ENCODE peak calls at places on chromosomes 7 and 10, in nine cellular contexts. One of them, this sample, is unnamed.

GRCh38 chr7:24936121-24936824 is 43.7 kb downstream of the OSBPL3 start:
- DNase-seq in gastrocnemius medialis: no peak
- DNase-seq in prostate gland: no peak
- DNase-seq in heart left ventricle: no peak
- DNase-seq in A549: no peak
- DNase-seq in transverse colon: no peak
- DNase-seq in IMR-90: peak; percentile 62
- DNase-seq in right lobe of liver: no peak
- DNase-seq in HepG2: no peak
- DNase-seq in this sample: no peak

GRCh38 chr10:86366033-86366901 is at the start of gene GRID1:
- DNase-seq in gastrocnemius medialis: peak; percentile 9
- DNase-seq in IMR-90: no peak
- DNase-seq in prostate gland: peak; percentile 42
- DNase-seq in right lobe of liver: peak; percentile 57
- DNase-seq in heart left ventricle: no peak
- DNase-seq in HepG2: no peak
- DNase-seq in transverse colon: no peak
- DNase-seq in A549: no peak
- DNase-seq in this sample: peak; percentile 55

GRCh38 chr7:18505870-18506460 is 10.4 kb downstream of the HDAC9 start:
- DNase-seq in gastrocnemius medialis: peak; percentile 43
- DNase-seq in prostate gland: no peak
- DNase-seq in IMR-90: peak; percentile 76
- DNase-seq in A549: no peak
- DNase-seq in right lobe of liver: no peak
- DNase-seq in transverse colon: no peak
- DNase-seq in HepG2: no peak
- DNase-seq in heart left ventricle: no peak
- DNase-seq in this sample: no peak

GRCh38 chr7:73865738-73866445 is 4.9 kb downstream of the TMEM270 start:
- DNase-seq in gastrocnemius medialis: no peak
- DNase-seq in right lobe of liver: no peak
- DNase-seq in prostate gland: peak; percentile 24
- DNase-seq in HepG2: peak; percentile 34
- DNase-seq in IMR-90: peak; percentile 63
- DNase-seq in heart left ventricle: peak; percentile 57
- DNase-seq in A549: peak; percentile 63
- DNase-seq in transverse colon: peak; percentile 37
- DNase-seq in this sample: peak; percentile 72

GRCh38 chr7:138512885-138513284 is 52.8 kb downstream of the TRIM24 start:
- DNase-seq in transverse colon: no peak
- DNase-seq in A549: no peak
- DNase-seq in HepG2: no peak
- DNase-seq in IMR-90: no peak
- DNase-seq in heart left ventricle: no peak
- DNase-seq in right lobe of liver: peak; percentile 62
- DNase-seq in prostate gland: no peak
- DNase-seq in gastrocnemius medialis: no peak
- DNase-seq in this sample: no peak

GRCh38 chr7:128157906-128158305 is 83.2 kb upstream of the LEP start:
- DNase-seq in gastrocnemius medialis: no peak
- DNase-seq in right lobe of liver: no peak
- DNase-seq in prostate gland: no peak
- DNase-seq in transverse colon: no peak
- DNase-seq in HepG2: no peak
- DNase-seq in A549: no peak
- DNase-seq in IMR-90: no peak
- DNase-seq in heart left ventricle: no peak
- DNase-seq in this sample: no peak

GRCh38 chr7:132655071-132655761 is 78.9 kb upstream of the PLXNA4 start:
- DNase-seq in A549: no peak
- DNase-seq in prostate gland: peak; percentile 5
- DNase-seq in transverse colon: peak; percentile 50
- DNase-seq in gastrocnemius medialis: peak; percentile 44
- DNase-seq in right lobe of liver: peak; percentile 63
- DNase-seq in HepG2: no peak
- DNase-seq in heart left ventricle: peak; percentile 61
- DNase-seq in IMR-90: no peak
- DNase-seq in this sample: peak; percentile 99

GRCh38 chr7:41035788-41036187 is 667.1 kb downstream of the INHBA start:
- DNase-seq in prostate gland: no peak
- DNase-seq in heart left ventricle: no peak
- DNase-seq in transverse colon: no peak
- DNase-seq in IMR-90: no peak
- DNase-seq in HepG2: no peak
- DNase-seq in A549: no peak
- DNase-seq in right lobe of liver: no peak
- DNase-seq in gastrocnemius medialis: no peak
- DNase-seq in this sample: peak; percentile 14

DNA sequence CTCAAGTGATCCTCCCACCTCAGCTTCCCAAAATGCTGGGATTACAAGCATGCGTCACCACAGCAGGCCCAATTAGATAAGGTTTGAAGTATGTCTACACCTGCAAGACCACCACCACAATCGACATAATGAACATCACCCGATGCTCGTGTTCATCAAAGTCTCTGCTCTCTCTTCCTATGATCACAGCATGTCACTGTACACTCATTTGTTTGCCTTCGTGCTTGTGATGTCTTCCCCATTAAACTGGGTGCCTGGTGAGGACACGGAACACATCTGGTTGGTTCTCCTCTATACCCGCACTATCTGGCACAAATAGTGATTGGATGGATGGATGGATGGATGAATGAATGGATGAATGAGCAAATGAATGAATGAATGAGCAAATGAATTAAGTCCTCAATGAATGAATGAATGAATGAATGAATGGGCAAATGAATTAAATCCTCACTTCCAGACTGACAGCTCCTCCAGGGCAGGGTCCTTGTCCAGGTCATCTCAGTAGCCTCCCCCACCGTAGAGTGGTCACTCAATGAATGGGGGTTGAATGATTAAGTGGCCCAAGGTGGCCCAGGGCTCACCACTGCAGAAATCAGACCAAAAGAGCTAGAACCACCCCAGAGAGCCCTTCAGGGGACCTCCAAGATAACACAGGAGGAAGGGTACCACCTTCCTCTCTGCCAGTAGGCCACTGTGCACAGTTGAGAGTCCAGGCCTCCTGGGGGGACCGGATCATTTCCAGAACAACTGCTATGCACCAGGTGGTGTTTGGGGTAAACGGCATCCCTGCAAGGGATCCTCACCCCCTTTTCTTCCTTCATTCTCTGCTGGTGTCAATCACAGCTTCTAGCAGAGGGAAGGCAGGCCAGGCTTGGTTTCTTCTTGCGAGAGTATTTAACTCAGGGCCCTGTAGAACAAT is 101.9 kb upstream of the TNRC18 start:
- DNase-seq in gastrocnemius medialis: peak; percentile 45
- DNase-seq in A549: peak; percentile 74
- DNase-seq in heart left ventricle: peak; percentile 38
- DNase-seq in HepG2: peak; percentile 39
- DNase-seq in IMR-90: peak; percentile 54
- DNase-seq in transverse colon: peak; percentile 66
- DNase-seq in prostate gland: no peak
- DNase-seq in right lobe of liver: no peak
- DNase-seq in this sample: peak; percentile 69
- TF ChIP-seq POLR2A in gastrocnemius medialis: no peak
- TF ChIP-seq POLR2A in A549: peak; percentile 19
- TF ChIP-seq POLR2A in heart left ventricle: no peak
- TF ChIP-seq POLR2A in HepG2: peak; percentile 81
- TF ChIP-seq POLR2A in IMR-90: no peak
- TF ChIP-seq POLR2A in transverse colon: peak; percentile 58
- TF ChIP-seq POLR2A in prostate gland: no peak
- TF ChIP-seq POLR2A in right lobe of liver: peak; percentile 44
- TF ChIP-seq POLR2A in this sample: peak; percentile 31

GRCh38 chr7:140315498-140316164 is 82.7 kb downstream of the SLC37A3 start:
- DNase-seq in transverse colon: no peak
- DNase-seq in prostate gland: no peak
- DNase-seq in right lobe of liver: no peak
- DNase-seq in A549: no peak
- DNase-seq in IMR-90: no peak
- DNase-seq in HepG2: no peak
- DNase-seq in gastrocnemius medialis: no peak
- DNase-seq in heart left ventricle: no peak
- DNase-seq in this sample: no peak

GRCh38 chr7:140314571-140315480 is 83.5 kb downstream of the SLC37A3 start:
- DNase-seq in IMR-90: peak; percentile 18
- DNase-seq in prostate gland: no peak
- DNase-seq in A549: no peak
- DNase-seq in heart left ventricle: no peak
- DNase-seq in HepG2: no peak
- DNase-seq in gastrocnemius medialis: no peak
- DNase-seq in transverse colon: no peak
- DNase-seq in right lobe of liver: no peak
- DNase-seq in this sample: no peak

GRCh38 chr7:140310337-140311002 is 87.9 kb downstream of the SLC37A3 start:
- DNase-seq in HepG2: peak; percentile 88
- DNase-seq in right lobe of liver: no peak
- DNase-seq in prostate gland: no peak
- DNase-seq in gastrocnemius medialis: no peak
- DNase-seq in IMR-90: no peak
- DNase-seq in heart left ventricle: no peak
- DNase-seq in transverse colon: no peak
- DNase-seq in A549: no peak
- DNase-seq in this sample: no peak

GRCh38 chr7:140316165-140316661 is 82.1 kb downstream of the SLC37A3 start:
- DNase-seq in right lobe of liver: no peak
- DNase-seq in IMR-90: peak; percentile 73
- DNase-seq in HepG2: no peak
- DNase-seq in gastrocnemius medialis: peak; percentile 71
- DNase-seq in A549: peak; percentile 79
- DNase-seq in heart left ventricle: peak; percentile 70
- DNase-seq in transverse colon: peak; percentile 69
- DNase-seq in prostate gland: peak; percentile 76
- DNase-seq in this sample: no peak

DNA sequence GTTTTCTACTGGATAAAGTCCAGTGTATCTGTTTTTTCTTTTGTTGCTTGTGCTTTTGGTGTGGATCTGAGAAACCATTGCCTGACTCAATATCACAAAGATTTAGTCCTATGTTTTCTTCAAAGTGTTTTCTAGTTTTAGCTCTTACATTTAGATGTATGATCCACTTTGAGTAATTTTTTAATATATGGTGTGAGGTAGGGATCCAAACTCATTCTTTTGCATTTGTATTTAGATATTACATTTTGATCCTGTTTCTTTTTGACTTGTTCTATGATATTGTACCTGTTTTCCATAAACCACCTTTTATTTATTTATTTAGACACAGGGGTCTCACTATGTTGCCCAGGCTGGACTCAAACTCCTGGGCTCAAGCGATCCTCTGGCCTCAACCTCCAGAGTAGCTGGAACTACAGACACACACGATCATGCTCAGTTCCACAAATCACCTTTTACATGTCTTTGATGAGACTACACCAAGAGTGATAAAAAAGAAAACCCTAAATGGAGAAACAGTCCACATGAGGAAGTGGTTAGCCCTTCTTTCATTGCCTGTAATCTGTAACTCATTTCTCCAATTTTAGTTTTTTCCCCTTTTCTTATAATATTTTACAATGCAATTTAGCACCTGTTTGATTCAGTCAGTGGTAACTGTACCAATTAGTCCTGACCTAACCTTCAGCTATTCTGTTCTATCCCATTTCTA is 86.0 kb downstream of the SLC37A3 start:
- DNase-seq in HepG2: no peak
- DNase-seq in heart left ventricle: no peak
- DNase-seq in A549: no peak
- DNase-seq in transverse colon: no peak
- DNase-seq in prostate gland: no peak
- DNase-seq in gastrocnemius medialis: no peak
- DNase-seq in IMR-90: no peak
- DNase-seq in right lobe of liver: no peak
- DNase-seq in this sample: no peak
- TF ChIP-seq POLR2A in HepG2: no peak
- TF ChIP-seq POLR2A in heart left ventricle: no peak
- TF ChIP-seq POLR2A in A549: no peak
- TF ChIP-seq POLR2A in transverse colon: no peak
- TF ChIP-seq POLR2A in prostate gland: no peak
- TF ChIP-seq POLR2A in gastrocnemius medialis: no peak
- TF ChIP-seq POLR2A in IMR-90: no peak
- TF ChIP-seq POLR2A in right lobe of liver: no peak
- TF ChIP-seq POLR2A in this sample: no peak

GRCh38 chr7:155206286-155207020 is 91.2 kb upstream of the INSIG1 start:
- DNase-seq in prostate gland: no peak
- DNase-seq in right lobe of liver: peak; percentile 82
- DNase-seq in heart left ventricle: peak; percentile 77
- DNase-seq in transverse colon: peak; percentile 56
- DNase-seq in A549: no peak
- DNase-seq in HepG2: no peak
- DNase-seq in gastrocnemius medialis: peak; percentile 49
- DNase-seq in IMR-90: peak; percentile 89
- DNase-seq in this sample: peak; percentile 95

GRCh38 chr7:155204744-155205367 is 92.8 kb upstream of the INSIG1 start:
- DNase-seq in HepG2: no peak
- DNase-seq in prostate gland: no peak
- DNase-seq in right lobe of liver: no peak
- DNase-seq in gastrocnemius medialis: no peak
- DNase-seq in A549: no peak
- DNase-seq in heart left ventricle: no peak
- DNase-seq in transverse colon: no peak
- DNase-seq in IMR-90: no peak
- DNase-seq in this sample: no peak

GRCh38 chr7:155203882-155204691 is 93.6 kb upstream of the INSIG1 start:
- DNase-seq in prostate gland: no peak
- DNase-seq in HepG2: no peak
- DNase-seq in right lobe of liver: no peak
- DNase-seq in transverse colon: no peak
- DNase-seq in A549: no peak
- DNase-seq in IMR-90: no peak
- DNase-seq in gastrocnemius medialis: no peak
- DNase-seq in heart left ventricle: no peak
- DNase-seq in this sample: no peak

GRCh38 chr7:155207335-155208002 is 90.2 kb upstream of the INSIG1 start:
- DNase-seq in IMR-90: no peak
- DNase-seq in transverse colon: no peak
- DNase-seq in prostate gland: no peak
- DNase-seq in right lobe of liver: no peak
- DNase-seq in heart left ventricle: no peak
- DNase-seq in HepG2: no peak
- DNase-seq in gastrocnemius medialis: no peak
- DNase-seq in A549: no peak
- DNase-seq in this sample: no peak

DNA sequence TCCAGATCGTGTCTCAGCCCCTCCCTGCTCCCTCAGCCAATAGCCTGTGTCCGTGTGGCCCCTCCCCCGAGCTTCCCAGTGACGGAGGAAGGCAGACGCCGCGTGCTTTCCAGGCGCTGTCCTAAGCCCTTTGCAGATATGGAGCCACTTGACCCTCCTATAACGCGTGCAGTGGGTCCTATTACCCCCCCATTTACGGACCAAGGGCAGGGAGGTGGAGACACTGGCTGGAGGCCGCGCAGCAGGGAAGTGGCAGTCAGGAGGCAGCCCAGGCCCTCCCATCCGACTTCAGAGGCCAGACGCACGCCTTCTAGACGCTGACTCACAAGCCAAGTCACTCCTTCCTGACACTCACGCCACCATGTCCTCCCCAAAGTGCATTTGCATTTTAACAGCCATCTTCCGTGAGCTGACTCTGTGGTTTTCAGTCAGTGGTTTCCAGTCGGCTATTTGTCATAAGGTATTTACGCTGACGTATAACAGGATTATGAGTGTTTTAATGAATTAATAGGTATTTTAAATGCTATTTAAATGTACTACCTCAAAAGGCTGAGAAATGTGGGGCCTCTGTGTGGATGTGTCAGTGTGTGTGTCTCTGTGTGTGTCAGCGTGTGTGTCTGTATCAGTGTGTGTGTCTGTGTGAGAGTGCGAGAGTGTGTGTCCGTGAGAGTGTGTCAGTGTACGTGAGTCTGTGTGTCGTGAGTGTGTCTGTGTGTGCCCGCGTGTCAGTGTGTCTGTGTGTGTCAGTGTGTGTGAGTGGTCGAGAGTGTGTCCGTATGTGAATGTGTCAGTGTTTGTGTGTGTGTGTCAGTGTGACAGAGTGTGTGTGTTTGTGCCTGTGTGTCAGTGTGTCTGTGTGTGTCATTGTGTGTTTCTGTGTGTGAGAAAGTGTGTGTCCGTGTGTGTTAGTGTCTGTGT is 92.1 kb upstream of the INSIG1 start:
- DNase-seq in transverse colon: peak; percentile 82
- DNase-seq in A549: peak; percentile 95
- DNase-seq in heart left ventricle: peak; percentile 88
- DNase-seq in IMR-90: peak; percentile 99
- DNase-seq in HepG2: no peak
- DNase-seq in right lobe of liver: peak; percentile 86
- DNase-seq in gastrocnemius medialis: peak; percentile 87
- DNase-seq in prostate gland: peak; percentile 69
- DNase-seq in this sample: peak; percentile 100
- TF ChIP-seq POLR2A in transverse colon: peak; percentile 28
- TF ChIP-seq POLR2A in A549: peak; percentile 28
- TF ChIP-seq POLR2A in heart left ventricle: peak; percentile 33
- TF ChIP-seq POLR2A in IMR-90: no peak
- TF ChIP-seq POLR2A in HepG2: no peak
- TF ChIP-seq POLR2A in right lobe of liver: peak; percentile 31
- TF ChIP-seq POLR2A in gastrocnemius medialis: peak; percentile 50
- TF ChIP-seq POLR2A in prostate gland: no peak
- TF ChIP-seq POLR2A in this sample: peak; percentile 28

GRCh38 chr10:5666324-5667220 is at the start of gene ASB13:
- DNase-seq in transverse colon: peak; percentile 80
- DNase-seq in IMR-90: peak; percentile 20
- DNase-seq in HepG2: peak; percentile 54
- DNase-seq in A549: peak; percentile 55
- DNase-seq in heart left ventricle: peak; percentile 88
- DNase-seq in gastrocnemius medialis: peak; percentile 48
- DNase-seq in prostate gland: peak; percentile 52
- DNase-seq in right lobe of liver: peak; percentile 89
- DNase-seq in this sample: peak; percentile 73
- TF ChIP-seq POLR2A in transverse colon: no peak
- TF ChIP-seq POLR2A in IMR-90: peak; percentile 29
- TF ChIP-seq POLR2A in HepG2: peak; percentile 46
- TF ChIP-seq POLR2A in A549: peak; percentile 61
- TF ChIP-seq POLR2A in heart left ventricle: peak; percentile 41
- TF ChIP-seq POLR2A in gastrocnemius medialis: peak; percentile 66
- TF ChIP-seq POLR2A in prostate gland: no peak
- TF ChIP-seq POLR2A in right lobe of liver: peak; percentile 87
- TF ChIP-seq POLR2A in this sample: peak; percentile 60

This sample was measured in NB4.